ENCODE peak calls at places on chromosomes 7 and 10, in six cellular contexts. E is NCI-H524 treated with DMSO at 0.1 percent for 48 hours; R is GM13977; D is small intestine; Z is stimulated activated CD8-positive, alpha-beta memory T cell treated with anti-CD3 and anti-CD28 coated beads, Interleukin-15, amount 100 ng/mL, for 48 hours; L is astrocyte of the hippocampus. J is an unnamed sample.

GRCh38 chr7:142872106-142872675 is 13.4 kb downstream of the TRPV6 start:
- DNase-seq in E (no peak), R (no peak), D (no peak), Z (no peak), L (no peak), J (no peak)

GRCh38 chr10:100654835-100655759 is 90.3 kb upstream of the PAX2 start:
- DNase-seq in E (no peak), R (peak; percentile 47), D (no peak), Z (no peak), L (peak; percentile 5), J (no peak)

GRCh38 chr7:105876964-105877601 is 684 bp upstream of the ATXN7L1 start:
- DNase-seq in E (no peak), R (peak; percentile 39), D (peak; percentile 90), Z (no peak), L (peak; percentile 69), J (peak; percentile 49)

GRCh38 chr10:35640474-35640873 is 1.6 kb downstream of the FZD8 start:
- DNase-seq in E (no peak), R (peak; percentile 82), D (peak; percentile 42), Z (peak; percentile 23), L (peak; percentile 89), J (peak; percentile 63)

GRCh38 chr10:106182542-106182941 is 982.0 kb downstream of the SORCS1 start:
- DNase-seq in E (no peak), R (no peak), D (peak; percentile 9), Z (no peak), L (no peak), J (no peak)

GRCh38 chr7:760006-760405 is 32.9 kb upstream of the PRKAR1B start:
- DNase-seq in E (no peak), R (no peak), D (no peak), Z (no peak), L (no peak), J (no peak)

GRCh38 chr7:5582532-5582935 is 158.9 kb upstream of the TNRC18 start:
- DNase-seq in E (no peak), R (peak; percentile 64), D (no peak), Z (no peak), L (no peak), J (no peak)

GRCh38 chr7:33805630-33806233 is 99.6 kb upstream of the BMPER start:
- DNase-seq in E (no peak), R (no peak), D (no peak), Z (no peak), L (peak; percentile 75), J (peak; percentile 55)

GRCh38 chr10:102522874-102523249 is 19.1 kb downstream of the SUFU start:
- DNase-seq in E (no peak), R (no peak), D (no peak), Z (no peak), L (no peak), J (no peak)

GRCh38 chr10:80528185-80528700 is 9.5 kb upstream of the SH2D4B start:
- DNase-seq in E (no peak), R (no peak), D (no peak), Z (no peak), L (no peak), J (no peak)

GRCh38 chr7:84536256-84536870 is 341.8 kb upstream of the SEMA3A start:
- DNase-seq in E (no peak), R (no peak), D (no peak), Z (no peak), L (peak; percentile 33), J (peak; percentile 15)

GRCh38 chr7:133290041-133290440 is 37.2 kb downstream of the EXOC4 start:
- DNase-seq in E (no peak), R (no peak), D (no peak), Z (no peak), L (peak; percentile 24), J (no peak)

GRCh38 chr7:8669501-8669851 is 236.1 kb downstream of the NXPH1 start:
- DNase-seq in E (no peak), R (no peak), D (no peak), Z (no peak), L (no peak), J (no peak)

GRCh38 chr10:88820990-88821389 is 18.5 kb downstream of the LIPM start:
- DNase-seq in E (no peak), R (no peak), D (no peak), Z (no peak), L (peak; percentile 28), J (peak; percentile 47)

GRCh38 chr7:3009086-3009485 is 34.6 kb downstream of the CARD11 start:
- DNase-seq in E (no peak), R (no peak), D (no peak), Z (no peak), L (no peak), J (no peak)

GRCh38 chr10:43362191-43362839 is 9.1 kb upstream of the FXYD4 start:
- DNase-seq in E (peak; percentile 7), R (peak; percentile 94), D (peak; percentile 96), Z (peak; percentile 93), L (peak; percentile 96), J (peak; percentile 41)

GRCh38 chr10:118592675-118593330 is 2.6 kb downstream of the PRLHR start:
- DNase-seq in E (peak; percentile 55), R (no peak), D (peak; percentile 36), Z (no peak), L (no peak), J (peak; percentile 60)

GRCh38 chr10:49761789-49762565 is at the start of gene OGDHL:
- DNase-seq in E (no peak), R (peak; percentile 88), D (peak; percentile 46), Z (peak; percentile 47), L (peak; percentile 85), J (peak; percentile 54)

GRCh38 chr7:102925962-102926825 is 13.4 kb downstream of the LRRC17 start:
- DNase-seq in E (no peak), R (no peak), D (no peak), Z (no peak), L (no peak), J (peak; percentile 38)

GRCh38 chr7:113629244-113629643 is 289.6 kb downstream of the PPP1R3A start:
- DNase-seq in E (no peak), R (no peak), D (no peak), Z (no peak), L (no peak), J (no peak)

GRCh38 chr10:96814264-96814663 is 17.8 kb upstream of the LCOR start:
- DNase-seq in E (no peak), R (no peak), D (no peak), Z (no peak), L (peak; percentile 87), J (peak; percentile 61)

GRCh38 chr7:66626236-66626957 is 2.3 kb upstream of the KCTD7 start:
- DNase-seq in E (no peak), R (no peak), D (no peak), Z (no peak), L (no peak), J (no peak)

GRCh38 chr10:86535057-86535882 is 13.7 kb upstream of the WAPL start:
- DNase-seq in E (no peak), R (peak; percentile 50), D (peak; percentile 92), Z (peak; percentile 12), L (peak; percentile 43), J (peak; percentile 48)

GRCh38 chr7:34875481-34875880 is 161.8 kb downstream of the DPY19L1 start:
- DNase-seq in E (no peak), R (no peak), D (no peak), Z (no peak), L (no peak), J (no peak)

GRCh38 chr7:12757443-12757842 is 70.0 kb downstream of the ARL4A start:
- DNase-seq in E (no peak), R (no peak), D (no peak), Z (no peak), L (peak; percentile 70), J (peak; percentile 65)

GRCh38 chr10:43198682-43199005 is 60.4 kb downstream of the CSGALNACT2 start:
- DNase-seq in E (no peak), R (no peak), D (no peak), Z (no peak), L (no peak), J (no peak)